ENCODE peak calls at places on chromosome 1, in four cellular contexts. W, B, U and I are unnamed samples.

GRCh38 chr1:101112051-101112770 is 86.6 kb upstream of the DPH5 start:
- DNase-seq in W (peak; percentile 43), B (no peak), U (no peak), I (no peak)

GRCh38 chr1:209723761-209724693 is 19.4 kb downstream of the HSD11B1 start:
- DNase-seq in W (no peak), B (no peak), U (no peak), I (no peak)

GRCh38 chr1:40786995-40787705 is 3.6 kb downstream of the KCNQ4 start:
- DNase-seq in U (no peak), B (no peak), W (no peak), I (no peak)

GRCh38 chr1:24222008-24222407 is 34.9 kb upstream of the IFNLR1 start:
- DNase-seq in U (no peak), W (no peak), B (no peak), I (no peak)

GRCh38 chr1:78157162-78157561 is 111.4 kb downstream of the GIPC2 start:
- DNase-seq in W (no peak), U (no peak), B (no peak), I (no peak)

GRCh38 chr1:33295450-33296081 is 25.3 kb downstream of the A3GALT2 start:
- DNase-seq in U (peak; percentile 62), W (peak; percentile 64), B (peak; percentile 91), I (peak; percentile 89)

GRCh38 chr1:175338447-175339135 is 146.0 kb upstream of the KIAA0040 start:
- DNase-seq in W (no peak), U (peak; percentile 3), B (peak; percentile 68), I (peak; percentile 87)

GRCh38 chr1:185716095-185716494 is 18.1 kb upstream of the HMCN1 start:
- DNase-seq in B (no peak), W (no peak), U (no peak), I (no peak)

GRCh38 chr1:231093158-231093922 is 53.3 kb upstream of the FAM89A start:
- DNase-seq in W (no peak), B (no peak), U (no peak), I (no peak)

GRCh38 chr1:234760303-234760723 is 150.3 kb upstream of the IRF2BP2 start:
- DNase-seq in B (peak; percentile 29), U (peak; percentile 58), W (no peak), I (peak; percentile 88)

GRCh38 chr1:40036574-40036973 is 4.0 kb upstream of the CAP1 start:
- DNase-seq in W (no peak), U (no peak), B (peak; percentile 32), I (no peak)

GRCh38 chr1:32981003-32981909 is 16.6 kb upstream of the RNF19B start:
- DNase-seq in W (peak; percentile 92), B (no peak), U (no peak), I (peak; percentile 45)

GRCh38 chr1:38815903-38816627 is 43.5 kb downstream of the RRAGC start:
- DNase-seq in U (no peak), B (peak; percentile 92), W (peak; percentile 73), I (peak; percentile 53)

GRCh38 chr1:192477630-192478029 is 97.9 kb upstream of the RGS1 start:
- DNase-seq in U (peak; percentile 16), W (peak; percentile 17), B (no peak), I (peak; percentile 23)

DNA sequence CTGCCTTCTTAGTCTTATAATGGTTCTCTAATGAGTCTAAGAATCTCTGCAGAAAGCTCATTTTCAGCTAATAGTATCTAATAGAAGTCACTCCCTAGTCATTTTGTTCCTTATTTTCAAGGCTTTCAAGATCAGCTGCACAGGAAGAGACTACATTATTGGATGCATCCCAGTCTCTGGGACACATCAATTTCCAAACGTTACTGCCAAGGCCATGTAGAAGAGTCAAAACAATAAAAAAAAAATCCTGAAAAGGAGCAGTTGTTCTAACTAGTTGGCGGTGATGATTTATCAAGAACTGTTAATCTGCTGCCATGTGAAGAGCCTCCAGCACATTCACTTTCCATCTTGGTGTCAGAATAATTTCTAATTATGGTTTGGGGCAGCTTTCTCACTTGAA is 5.7 kb downstream of the DDAH1 start:
- DNase-seq in U (no peak), W (no peak), B (no peak), I (no peak)
- TF ChIP-seq POLR2AphosphoS5 in U (no peak), W (no peak), B (no peak), I (no peak)

GRCh38 chr1:6208723-6209660 is 3.1 kb downstream of the RNF207 start:
- DNase-seq in W (no peak), B (peak; percentile 79), U (no peak), I (peak; percentile 61)
- H2AFZ ChIP-seq in W (peak overlapping the region; percentile 67), B (peak overlapping the region; percentile 86), U (no peak overlapping the region), I (peak overlapping the region; percentile 78)

GRCh38 chr1:34803770-34804169 is 11.0 kb downstream of the GJA4 start:
- DNase-seq in W (no peak), U (no peak), B (peak; percentile 9), I (no peak)

GRCh38 chr1:34808051-34808810 is 15.4 kb downstream of the GJA4 start:
- DNase-seq in U (no peak), B (peak; percentile 7), W (no peak), I (no peak)

DNA sequence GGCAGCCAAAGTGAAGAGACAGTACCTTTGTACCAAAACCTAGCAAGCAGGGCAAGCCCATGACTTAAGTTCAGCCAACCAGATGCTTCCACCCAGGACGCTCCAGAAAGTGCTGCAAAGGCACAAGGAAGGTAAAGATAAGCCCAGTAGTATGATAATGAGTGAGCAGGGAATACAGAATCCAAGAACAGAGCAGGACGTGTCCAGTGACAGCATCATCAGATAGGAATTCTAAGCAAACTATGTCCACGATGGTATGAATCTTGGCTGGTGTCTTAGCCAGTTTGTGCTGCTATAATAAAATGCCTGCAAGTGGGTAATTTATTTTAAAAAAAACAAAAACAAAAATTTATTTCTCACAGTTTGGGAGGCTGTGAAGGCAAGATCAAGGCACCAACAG is 13.6 kb downstream of the GJA4 start:
- DNase-seq in W (no peak), U (no peak), B (peak; percentile 3), I (no peak)
- TF ChIP-seq JUNB in W (no peak), U (no peak), B (no peak), I (no peak)

DNA sequence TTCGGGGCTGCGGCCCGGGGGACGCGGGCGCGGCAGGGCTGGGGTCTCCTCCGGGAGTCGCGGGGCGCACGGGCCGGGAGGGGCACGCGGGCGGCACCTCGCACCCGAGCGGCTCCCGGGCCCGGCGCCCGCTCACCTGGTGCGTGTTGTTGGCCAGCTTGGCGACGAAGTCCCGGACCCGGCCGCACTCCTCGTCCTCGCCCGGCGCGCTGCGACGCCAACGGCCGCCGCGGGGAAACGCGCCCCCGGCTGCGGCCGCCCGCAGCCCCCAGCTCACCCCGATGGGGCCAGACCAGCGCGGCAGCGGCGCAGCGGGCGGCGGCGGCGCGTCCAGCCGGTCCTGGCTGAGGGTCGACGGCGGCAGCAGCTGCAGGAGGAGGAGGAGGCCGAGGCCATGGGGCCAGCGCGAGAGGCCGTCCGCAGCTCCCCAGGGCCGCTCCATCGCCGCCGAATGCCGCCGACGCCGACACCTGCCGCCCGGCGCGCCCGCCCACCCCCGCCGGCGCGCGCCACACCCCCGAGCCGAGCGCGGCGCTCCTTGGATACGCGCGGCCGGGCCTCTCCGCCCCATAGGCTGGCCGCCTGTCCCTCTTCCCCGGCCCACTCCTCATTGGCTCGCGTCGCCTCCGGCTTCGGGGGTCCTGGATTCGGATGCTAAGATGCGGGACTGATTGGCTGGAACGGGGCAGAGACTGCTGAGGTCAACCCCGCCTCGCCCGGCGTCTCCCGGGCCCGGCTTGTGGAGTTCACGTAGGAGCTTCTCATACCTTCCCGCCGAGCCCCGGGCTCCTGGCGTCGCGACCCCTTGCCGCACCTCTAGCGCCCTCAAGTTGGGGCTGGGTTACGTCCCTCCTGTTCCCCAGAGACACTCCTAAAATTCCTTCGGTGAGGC is at the start of gene SORT1:
- DNase-seq in B (peak; percentile 95), W (no peak), U (peak; percentile 90), I (peak; percentile 99)
- TF ChIP-seq POLR2AphosphoS5 in B (no peak), W (no peak), U (peak; percentile 36), I (peak; percentile 69)

GRCh38 chr1:151370211-151370911 is 2.1 kb downstream of the SELENBP1 start:
- DNase-seq in B (peak; percentile 42), W (no peak), U (no peak), I (no peak)

GRCh38 chr1:151371744-151372410 is 628 bp downstream of the SELENBP1 start:
- DNase-seq in W (no peak), B (peak; percentile 28), U (no peak), I (no peak)

GRCh38 chr1:151373196-151373595 is 691 bp upstream of the SELENBP1 start:
- DNase-seq in B (no peak), U (no peak), W (no peak), I (no peak)

GRCh38 chr1:151371340-151371739 is 1.2 kb downstream of the SELENBP1 start:
- DNase-seq in W (no peak), U (no peak), B (no peak), I (no peak)

DNA sequence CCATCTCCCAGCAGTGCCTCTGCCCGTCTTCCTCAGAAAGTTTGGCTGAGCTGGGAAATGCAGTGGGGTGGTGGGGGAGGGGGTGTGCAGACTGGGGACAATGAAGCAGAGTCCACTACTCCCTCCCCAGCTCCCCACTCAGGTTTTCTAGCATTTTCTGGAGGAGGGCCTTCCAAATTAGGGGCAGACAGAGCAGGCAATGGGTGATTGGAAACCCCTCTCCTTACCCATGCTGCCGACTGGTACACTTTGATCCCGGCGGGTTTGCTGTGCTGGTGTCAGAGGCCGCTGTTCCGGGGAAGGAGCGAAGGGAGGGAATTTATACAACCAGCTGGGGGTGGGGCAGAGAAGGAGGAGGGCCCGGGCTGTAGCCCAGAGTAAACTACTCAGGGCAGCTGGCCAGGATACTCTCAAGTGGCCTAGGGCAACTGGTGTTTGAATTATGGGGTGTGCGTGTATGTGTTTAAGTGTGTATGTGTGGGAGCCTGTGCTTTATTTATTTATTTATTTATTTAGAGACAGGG is at the start of gene SELENBP1:
- DNase-seq in U (peak; percentile 81), B (peak; percentile 73), W (no peak), I (peak; percentile 89)
- H2AFZ ChIP-seq in U (peak within 1 kb of the TSS; percentile 88), B (peak within 1 kb of the TSS; percentile 93), W (no peak within 1 kb of the TSS), I (peak within 1 kb of the TSS; percentile 67)

GRCh38 chr1:245118806-245119205 is 36.0 kb upstream of the KIF26B start:
- DNase-seq in U (no peak), W (no peak), B (no peak), I (no peak)
- TF ChIP-seq JUNB in U (no peak), W (no peak), B (no peak), I (no peak)

GRCh38 chr1:46131093-46131492 is 1.3 kb downstream of the PIK3R3 start:
- DNase-seq in U (no peak), B (no peak), W (no peak), I (peak; percentile 7)
- TF ChIP-seq POLR2AphosphoS5 in U (no peak), B (no peak), W (no peak), I (no peak)

DNA sequence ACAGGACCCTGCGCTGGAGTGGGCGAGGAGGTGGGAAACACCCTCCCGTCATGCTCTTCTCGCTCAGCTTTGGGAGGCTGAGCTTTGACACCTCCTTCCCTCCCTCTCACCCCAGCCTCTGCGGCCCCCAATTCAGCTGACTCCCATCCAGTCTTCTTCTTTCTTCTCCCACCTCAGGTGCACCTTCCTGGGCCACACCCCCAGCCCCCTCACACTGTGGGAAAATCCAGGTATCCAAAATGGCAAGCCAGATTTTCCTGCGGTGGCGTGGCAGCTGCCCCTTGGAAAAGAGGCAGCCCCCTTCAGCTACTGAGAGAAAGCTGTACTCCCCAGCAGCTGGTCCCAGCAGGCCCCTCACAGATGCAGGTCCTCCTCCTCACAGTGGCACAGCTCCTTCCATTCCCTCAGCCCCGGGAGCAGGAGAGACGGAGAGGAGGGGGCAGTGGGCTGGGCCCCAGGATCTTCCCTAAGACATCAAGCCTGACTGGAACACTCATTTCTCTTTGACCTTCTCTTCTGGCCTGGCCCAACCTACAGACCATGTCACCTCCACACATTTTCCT is 61.6 kb downstream of the OPTC start:
- DNase-seq in W (no peak), B (no peak), U (no peak), I (no peak)
- H2AFZ ChIP-seq in W (no peak overlapping the region), B (no peak overlapping the region), U (no peak overlapping the region), I (peak overlapping the region; percentile 92)